ENCODE peak calls at places on chromosomes 2 and 18, in four cellular contexts. One of them, this sample, is unnamed.

GRCh38 chr2:135563793-135564192 is 32.5 kb downstream of the R3HDM1 start:
- DNase-seq in activated naive CD8-positive, alpha-beta T cell treated with anti-CD3 and anti-CD28 coated beads, Interleukin-2, amount 10 ng/mL, durations not matched to agents 7 days and 5 days: no peak
- DNase-seq in NCI-H2081 treated with DMSO at 0.1 percent for 48 hours: no peak
- DNase-seq in amniotic epithelial cell: peak
- DNase-seq in this sample: no peak

GRCh38 chr2:134670955-134671354 is 47.8 kb downstream of the TMEM163 start:
- DNase-seq in activated naive CD8-positive, alpha-beta T cell treated with anti-CD3 and anti-CD28 coated beads, Interleukin-2, amount 10 ng/mL, durations not matched to agents 7 days and 5 days: peak
- DNase-seq in NCI-H2081 treated with DMSO at 0.1 percent for 48 hours: no peak
- DNase-seq in amniotic epithelial cell: no peak
- DNase-seq in this sample: no peak

GRCh38 chr2:44267269-44268258 is 7.7 kb upstream of the SLC3A1 start:
- DNase-seq in activated naive CD8-positive, alpha-beta T cell treated with anti-CD3 and anti-CD28 coated beads, Interleukin-2, amount 10 ng/mL, durations not matched to agents 7 days and 5 days: no peak
- DNase-seq in NCI-H2081 treated with DMSO at 0.1 percent for 48 hours: no peak
- DNase-seq in amniotic epithelial cell: peak
- DNase-seq in this sample: no peak

GRCh38 chr2:231521443-231521842 is 8.8 kb downstream of the NMUR1 start:
- DNase-seq in activated naive CD8-positive, alpha-beta T cell treated with anti-CD3 and anti-CD28 coated beads, Interleukin-2, amount 10 ng/mL, durations not matched to agents 7 days and 5 days: no peak
- DNase-seq in NCI-H2081 treated with DMSO at 0.1 percent for 48 hours: no peak
- DNase-seq in amniotic epithelial cell: no peak
- DNase-seq in this sample: no peak

GRCh38 chr2:230849633-230850357 is 14.9 kb upstream of the ITM2C start:
- DNase-seq in activated naive CD8-positive, alpha-beta T cell treated with anti-CD3 and anti-CD28 coated beads, Interleukin-2, amount 10 ng/mL, durations not matched to agents 7 days and 5 days: peak
- DNase-seq in NCI-H2081 treated with DMSO at 0.1 percent for 48 hours: no peak
- DNase-seq in amniotic epithelial cell: no peak
- DNase-seq in this sample: peak

GRCh38 chr2:98935111-98935770 is 784 bp downstream of the CRACDL start:
- DNase-seq in activated naive CD8-positive, alpha-beta T cell treated with anti-CD3 and anti-CD28 coated beads, Interleukin-2, amount 10 ng/mL, durations not matched to agents 7 days and 5 days: no peak
- DNase-seq in NCI-H2081 treated with DMSO at 0.1 percent for 48 hours: no peak
- DNase-seq in amniotic epithelial cell: no peak
- DNase-seq in this sample: no peak

GRCh38 chr2:172101707-172102158 is 967 bp downstream of the DLX2 start:
- DNase-seq in activated naive CD8-positive, alpha-beta T cell treated with anti-CD3 and anti-CD28 coated beads, Interleukin-2, amount 10 ng/mL, durations not matched to agents 7 days and 5 days: peak
- DNase-seq in NCI-H2081 treated with DMSO at 0.1 percent for 48 hours: no peak
- DNase-seq in amniotic epithelial cell: no peak
- DNase-seq in this sample: no peak

GRCh38 chr2:1647417-1648240 is 96.7 kb downstream of the PXDN start:
- DNase-seq in activated naive CD8-positive, alpha-beta T cell treated with anti-CD3 and anti-CD28 coated beads, Interleukin-2, amount 10 ng/mL, durations not matched to agents 7 days and 5 days: no peak
- DNase-seq in NCI-H2081 treated with DMSO at 0.1 percent for 48 hours: no peak
- DNase-seq in amniotic epithelial cell: no peak
- DNase-seq in this sample: no peak

GRCh38 chr18:56173542-56174220 is 464.7 kb downstream of the TXNL1 start:
- DNase-seq in activated naive CD8-positive, alpha-beta T cell treated with anti-CD3 and anti-CD28 coated beads, Interleukin-2, amount 10 ng/mL, durations not matched to agents 7 days and 5 days: no peak
- DNase-seq in NCI-H2081 treated with DMSO at 0.1 percent for 48 hours: no peak
- DNase-seq in amniotic epithelial cell: no peak
- DNase-seq in this sample: no peak

GRCh38 chr2:195590866-195591215 is 66.2 kb upstream of the SLC39A10 start:
- DNase-seq in activated naive CD8-positive, alpha-beta T cell treated with anti-CD3 and anti-CD28 coated beads, Interleukin-2, amount 10 ng/mL, durations not matched to agents 7 days and 5 days: no peak
- DNase-seq in NCI-H2081 treated with DMSO at 0.1 percent for 48 hours: no peak
- DNase-seq in amniotic epithelial cell: no peak
- DNase-seq in this sample: no peak

GRCh38 chr2:41101281-41101680 is 649.4 kb upstream of the SLC8A1 start:
- DNase-seq in activated naive CD8-positive, alpha-beta T cell treated with anti-CD3 and anti-CD28 coated beads, Interleukin-2, amount 10 ng/mL, durations not matched to agents 7 days and 5 days: no peak
- DNase-seq in NCI-H2081 treated with DMSO at 0.1 percent for 48 hours: no peak
- DNase-seq in amniotic epithelial cell: peak
- DNase-seq in this sample: no peak